ENCODE peak calls at places on chromosomes 2 and 18, in seven cellular contexts. R, H, Z, A, W, I and N are unnamed samples.

GRCh38 chr2:72989770-72990556 is 72.6 kb downstream of the EMX1 start:
- DNase-seq in R (no peak), H (peak), Z (no peak), A (no peak), W (no peak), I (no peak), N (no peak)

GRCh38 chr2:159050426-159050825 is 82.0 kb downstream of the TANC1 start:
- DNase-seq in R (no peak), H (no peak), Z (no peak), A (no peak), W (no peak), I (no peak), N (no peak)

GRCh38 chr2:227214622-227215041 is 50.2 kb downstream of the COL4A3 start:
- DNase-seq in R (no peak), H (no peak), Z (no peak), A (no peak), W (no peak), I (no peak), N (no peak)

GRCh38 chr2:224408676-224409075 is 6.8 kb upstream of the FAM124B start:
- DNase-seq in R (no peak), H (no peak), Z (no peak), A (no peak), W (no peak), I (no peak), N (no peak)

GRCh38 chr2:23456881-23457760 is 72.1 kb downstream of the KLHL29 start:
- DNase-seq in R (no peak), H (peak), Z (no peak), A (no peak), W (no peak), I (no peak), N (no peak)

GRCh38 chr2:199704358-199705238 is 146.4 kb downstream of the FTCDNL1 start:
- DNase-seq in R (no peak), H (peak), Z (peak), A (no peak), W (peak), I (no peak), N (peak)

GRCh38 chr18:29501952-29502351 is 1325.0 kb upstream of the CDH2 start:
- DNase-seq in R (peak), H (peak), Z (peak), A (no peak), W (no peak), I (no peak), N (no peak)

GRCh38 chr2:96485751-96486643 is 19.2 kb downstream of the NEURL3 start:
- DNase-seq in R (peak), H (peak), Z (peak), A (no peak), W (peak), I (no peak), N (peak)

GRCh38 chr2:237920673-237921072 is 46.1 kb upstream of the UBE2F start:
- DNase-seq in R (no peak), H (peak), Z (no peak), A (no peak), W (no peak), I (no peak), N (no peak)

GRCh38 chr2:235566931-235567495 is 73.2 kb downstream of the AGAP1 start:
- DNase-seq in R (no peak), H (no peak), Z (no peak), A (no peak), W (no peak), I (no peak), N (no peak)

GRCh38 chr2:1754046-1754445 is 9.7 kb upstream of the PXDN start:
- DNase-seq in R (no peak), H (no peak), Z (no peak), A (no peak), W (no peak), I (no peak), N (no peak)

GRCh38 chr2:167908786-167909185 is 338.6 kb downstream of the STK39 start:
- DNase-seq in R (no peak), H (no peak), Z (no peak), A (no peak), W (no peak), I (no peak), N (no peak)

GRCh38 chr18:24023185-24023814 is 8.7 kb downstream of the TTC39C start:
- DNase-seq in R (no peak), H (no peak), Z (no peak), A (peak), W (no peak), I (no peak), N (peak)

GRCh38 chr2:100761365-100761764 is 58.6 kb upstream of the NPAS2 start:
- DNase-seq in R (no peak), H (no peak), Z (no peak), A (no peak), W (no peak), I (no peak), N (no peak)

GRCh38 chr2:144217853-144218633 is 301.9 kb downstream of the ZEB2 start:
- DNase-seq in R (no peak), H (peak), Z (no peak), A (no peak), W (no peak), I (no peak), N (no peak)

GRCh38 chr2:240832816-240833497 is 12.9 kb upstream of the KIF1A start:
- DNase-seq in R (no peak), H (no peak), Z (peak), A (no peak), W (no peak), I (no peak), N (no peak)

GRCh38 chr2:223055140-223055539 is 3.1 kb downstream of the KCNE4 start:
- DNase-seq in R (no peak), H (peak), Z (peak), A (no peak), W (no peak), I (no peak), N (no peak)